ENCODE peak calls at places on chromosomes 4 and X, in four cellular contexts. F is HepG2, H is HCT116, S is K562. J is an unnamed sample. For H3K4me1 and H3K36me3, the result is how much of the 10 kb centered on the place peaks cover.

GRCh38 chrX:14872355-14872754 is 514 bp downstream of the FANCB start:
- DNase-seq in F (no peak), H (no peak), S (peak), J (no peak)

GRCh38 chrX:47662144-47662657 is 3.2 kb upstream of the UXT start:
- DNase-seq in F (no peak), H (no peak), S (peak), J (no peak)

GRCh38 chrX:12139934-12140611 is 1.8 kb downstream of the FRMPD4 start:
- DNase-seq in F (no peak), H (no peak), S (no peak), J (no peak)

GRCh38 chrX:24241822-24242648 is 71.8 kb downstream of the SUPT20HL2 start:
- DNase-seq in F (peak), H (no peak), S (peak), J (peak)

GRCh38 chr4:78167510-78167909 is 110.4 kb downstream of the FRAS1 start:
- DNase-seq in F (peak), H (no peak), S (no peak), J (no peak)

GRCh38 chr4:116387942-116388474 is 697.4 kb downstream of the TRAM1L1 start:
- DNase-seq in F (no peak), H (no peak), S (no peak), J (no peak)

GRCh38 chr4:113339430-113339813 is 290.0 kb downstream of the ANK2 start:
- DNase-seq in F (no peak), H (no peak), S (no peak), J (no peak)

GRCh38 chr4:149176019-149176418 is 639.6 kb downstream of the IQCM start:
- DNase-seq in F (peak), H (no peak), S (no peak), J (no peak)

GRCh38 chr4:140233811-140234696 is 80.1 kb upstream of the MAML3 start:
- DNase-seq in F (no peak), H (no peak), S (no peak), J (no peak)

GRCh38 chr4:55866290-55866907 is 13.0 kb downstream of the EXOC1 start:
- DNase-seq in F (no peak), H (peak), S (peak), J (no peak)

GRCh38 chr4:152981842-152982241 is 45.7 kb downstream of the FHDC1 start:
- DNase-seq in F (no peak), H (no peak), S (no peak), J (no peak)

GRCh38 chrX:29478336-29479069 is 736.9 kb upstream of the MAGEB2 start:
- DNase-seq in F (peak), H (peak), S (peak), J (peak)

GRCh38 chr4:156892695-156893211 is 78.8 kb downstream of the PDGFC start:
- DNase-seq in F (no peak), H (no peak), S (no peak), J (no peak)

GRCh38 chr4:150720973-150721518 is 139.1 kb downstream of the MAB21L2 start:
- DNase-seq in F (no peak), H (no peak), S (no peak), J (no peak)

GRCh38 chrX:9906919-9907318 is 60.2 kb upstream of the CLDN34 start:
- DNase-seq in F (no peak), H (no peak), S (no peak), J (no peak)

GRCh38 chr4:91958651-91959050 is 345.1 kb upstream of the GRID2 start:
- DNase-seq in F (no peak), H (no peak), S (no peak), J (peak)

GRCh38 chr4:7322166-7322991 is 112.4 kb downstream of the PSAPL1 start:
- DNase-seq in F (no peak), H (no peak), S (no peak), J (peak)

GRCh38 chrX:49192722-49193328 is 6.7 kb upstream of the PRICKLE3 start:
- DNase-seq in F (no peak), H (no peak), S (no peak), J (no peak)

DNA sequence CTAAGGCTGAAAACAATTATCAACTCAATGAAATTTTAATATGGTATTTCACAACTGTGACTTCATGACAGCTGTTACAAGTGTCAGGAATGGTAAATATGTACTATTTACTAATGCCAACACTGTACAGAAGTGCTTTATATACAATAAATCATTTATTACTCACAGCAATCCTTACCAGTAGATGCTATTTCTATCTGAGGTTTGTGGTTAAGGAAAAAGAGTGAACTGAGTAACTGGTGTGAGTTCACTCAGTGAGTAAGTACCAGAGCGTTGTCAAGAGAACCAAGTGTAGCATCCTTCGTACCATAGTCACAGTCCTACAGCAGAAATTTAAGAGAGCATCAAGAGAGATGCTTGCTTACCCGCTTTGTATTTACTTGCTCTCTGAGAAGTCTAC is 23.3 kb downstream of the MTHFD2L start:
- DNase-seq in F (no peak), H (no peak), S (no peak), J (no peak)
- TF ChIP-seq ZNF274 in F (no peak), H (no peak), S (no peak), J (no peak)

DNA sequence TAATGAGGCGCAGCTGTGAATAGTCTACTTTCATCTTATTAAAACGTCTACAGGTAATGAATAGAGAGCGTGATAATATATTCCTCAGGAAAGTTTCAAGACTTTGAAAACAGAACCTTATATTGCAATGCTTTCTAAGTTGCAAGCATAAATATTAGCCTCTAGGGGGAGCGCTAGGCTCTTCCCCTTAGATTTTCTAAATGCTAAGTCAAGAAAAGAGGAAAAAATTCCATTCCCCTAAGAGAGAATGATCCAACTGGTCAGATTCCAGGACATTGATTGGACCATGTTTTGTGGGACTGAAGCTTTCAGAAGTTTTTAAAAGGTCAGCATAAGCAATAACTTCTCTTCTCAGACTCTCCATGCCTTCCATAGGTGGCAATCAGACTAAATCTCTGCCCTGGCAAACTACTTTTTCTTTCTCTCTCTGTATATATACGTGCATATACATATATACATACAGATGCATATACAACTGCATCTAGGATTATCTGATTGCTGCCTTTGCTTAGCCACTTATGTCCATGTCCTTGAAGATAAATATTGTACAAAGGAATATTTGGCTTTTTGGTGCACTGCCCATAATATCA is 492.9 kb downstream of the INPP4B start:
- DNase-seq in F (peak), H (peak), S (peak), J (peak)
- H3K4me1 ChIP-seq in F (under half), H (under half), S (under half), J (under half)

GRCh38 chr4:88791274-88791673 is 93.6 kb upstream of the NAP1L5 start:
- DNase-seq in F (peak), H (peak), S (no peak), J (no peak)

GRCh38 chr4:88786011-88786410 is 88.4 kb upstream of the NAP1L5 start:
- DNase-seq in F (no peak), H (no peak), S (no peak), J (no peak)

GRCh38 chr4:88792821-88793220 is 95.2 kb upstream of the NAP1L5 start:
- DNase-seq in F (no peak), H (no peak), S (no peak), J (no peak)

GRCh38 chr4:88792268-88792781 is 94.7 kb upstream of the NAP1L5 start:
- DNase-seq in F (peak), H (no peak), S (no peak), J (no peak)

DNA sequence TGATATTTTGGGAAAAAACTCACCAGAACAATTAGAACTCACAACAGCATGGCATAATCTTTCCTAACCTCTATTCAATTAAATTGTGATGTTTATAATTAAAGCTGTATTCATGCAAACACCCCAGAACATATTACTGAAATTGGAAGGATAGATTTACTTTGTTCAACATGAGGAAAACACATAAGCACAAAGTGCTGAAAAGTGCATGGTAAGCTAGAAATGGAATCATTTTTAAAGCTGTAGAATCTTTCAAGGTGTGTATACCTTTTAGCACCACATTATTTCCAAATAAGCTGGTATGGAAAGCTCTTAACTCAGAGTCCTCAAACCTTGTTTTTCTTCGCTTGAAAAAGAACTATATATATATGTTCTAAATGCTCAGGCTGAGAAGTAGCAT is 90.8 kb upstream of the NAP1L5 start:
- DNase-seq in F (no peak), H (no peak), S (no peak), J (no peak)
- H3K36me3 ChIP-seq in F (under half), H (under half), S (under half), J (under half)

GRCh38 chr4:8542776-8543525 is 37.2 kb upstream of the GPR78 start:
- DNase-seq in F (no peak), H (no peak), S (no peak), J (no peak)
- TF ChIP-seq ZNF274 in F (no peak), H (no peak), S (no peak), J (no peak)

GRCh38 chr4:143184503-143185252 is at the start of gene USP38:
- DNase-seq in F (peak), H (peak), S (peak), J (peak)

GRCh38 chr4:143188325-143189088 is 3.8 kb downstream of the USP38 start:
- DNase-seq in F (no peak), H (no peak), S (no peak), J (no peak)

GRCh38 chr4:143185253-143186107 is 763 bp downstream of the USP38 start:
- DNase-seq in F (peak), H (no peak), S (no peak), J (no peak)

GRCh38 chr4:143186202-143186601 is 1.5 kb downstream of the USP38 start:
- DNase-seq in F (peak), H (no peak), S (no peak), J (no peak)

GRCh38 chr4:143186634-143187033 is 1.9 kb downstream of the USP38 start:
- DNase-seq in F (peak), H (no peak), S (no peak), J (no peak)
- H3K4me1 ChIP-seq in F (under half), H (under half), S (under half), J (under half)

DNA sequence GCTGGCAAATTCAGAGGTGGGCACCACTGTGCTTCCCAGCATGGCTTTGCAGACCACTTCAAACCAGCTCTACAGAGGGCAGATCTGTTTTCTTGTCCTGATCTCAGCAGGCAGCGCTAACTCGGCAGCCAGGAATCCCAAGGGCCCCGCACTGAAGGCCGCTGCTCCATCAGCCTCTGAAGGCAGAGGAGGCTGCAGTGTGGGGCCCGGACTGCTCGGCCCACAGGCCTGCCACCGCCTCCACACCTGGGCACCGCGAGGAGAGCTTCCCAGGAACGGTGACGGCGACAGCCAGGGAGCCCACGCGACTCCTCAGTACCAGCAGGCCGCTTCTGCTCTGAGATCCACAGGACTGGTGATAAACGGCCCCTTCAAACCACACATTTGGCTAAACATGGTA is 23.7 kb downstream of the DCTD start:
- DNase-seq in F (no peak), H (no peak), S (no peak), J (no peak)
- H3K36me3 ChIP-seq in F (under half), H (under half), S (half or more), J (half or more)

GRCh38 chr4:10144971-10145370 is 28.4 kb upstream of the WDR1 start:
- DNase-seq in F (no peak), H (no peak), S (no peak), J (no peak)
- TF ChIP-seq ZNF274 in F (no peak), H (no peak), S (no peak), J (no peak)

GRCh38 chr4:26322349-26322748 is 1.5 kb downstream of the RBPJ start:
- DNase-seq in F (no peak), H (no peak), S (no peak), J (no peak)
- H3K4me1 ChIP-seq in F (under half), H (under half), S (under half), J (under half)

GRCh38 chr4:3521621-3522325 is 10.4 kb downstream of the LRPAP1 start:
- DNase-seq in F (no peak), H (no peak), S (no peak), J (no peak)
- H3K36me3 ChIP-seq in F (under half), H (under half), S (half or more), J (half or more)

J was measured in NT2/D1.